ENCODE peak calls at places on chromosomes 7 and 10, in nine cellular contexts. S, V, U, Q, Y, B, R, K and X are unnamed samples. For H3K4me1, the result is how much of the 10 kb centered on the place peaks cover.

GRCh38 chr10:114881916-114882315 is 56.1 kb upstream of the TRUB1 start:
- ATAC-seq in V (no peak), R (no peak), U (no peak), Y (no peak), S (no peak), B (no peak), Q (no peak), K (no peak), X (no peak)

GRCh38 chr7:95317546-95317945 is 6.8 kb downstream of the PON1 start:
- ATAC-seq in V (no peak), B (no peak), R (no peak), S (no peak), U (no peak), K (no peak), Q (no peak), Y (no peak), X (no peak)

GRCh38 chr7:134553976-134554375 is 5.1 kb downstream of the AKR1B15 start:
- ATAC-seq in V (peak), S (no peak), B (no peak), R (no peak), Q (no peak), Y (no peak), U (no peak), K (no peak), X (no peak)

GRCh38 chr7:80088705-80089104 is 45.9 kb upstream of the GNAI1 start:
- ATAC-seq in S (no peak), K (no peak), U (no peak), Q (peak), B (peak), Y (no peak), R (no peak), V (no peak), X (no peak)

GRCh38 chr10:90226526-90226925 is 525.1 kb downstream of the KIF20B start:
- ATAC-seq in V (no peak), Q (no peak), U (no peak), B (no peak), R (no peak), S (no peak), K (no peak), Y (no peak), X (no peak)

GRCh38 chr7:66638309-66639099 is 9.8 kb downstream of the KCTD7 start:
- ATAC-seq in Q (no peak), R (no peak), Y (no peak), B (no peak), S (no peak), V (no peak), K (no peak), U (no peak), X (no peak)

GRCh38 chr10:99676435-99676834 is 17.1 kb downstream of the ENTPD7 start:
- ATAC-seq in U (no peak), R (no peak), B (peak), Q (no peak), Y (no peak), V (no peak), K (no peak), S (no peak), X (no peak)

GRCh38 chr10:124587811-124588211 is 126.2 kb downstream of the LHPP start:
- ATAC-seq in S (no peak), Q (no peak), V (no peak), U (no peak), Y (no peak), K (no peak), B (no peak), R (no peak), X (no peak)

GRCh38 chr10:129532838-129533237 is 65.8 kb downstream of the MGMT start:
- ATAC-seq in S (no peak), K (no peak), B (no peak), Q (no peak), Y (peak), V (no peak), U (no peak), R (peak), X (peak)

GRCh38 chr7:113891828-113892227 is 27.0 kb downstream of the PPP1R3A start:
- ATAC-seq in S (no peak), V (no peak), U (no peak), R (peak), Q (no peak), B (no peak), K (no peak), Y (no peak), X (peak)

GRCh38 chr10:50579491-50580259 is 44.1 kb downstream of the SGMS1 start:
- ATAC-seq in B (peak), R (no peak), U (no peak), Y (no peak), Q (peak), V (no peak), K (no peak), S (peak), X (no peak)

GRCh38 chr7:91264083-91264923 is at the start of gene FZD1:
- ATAC-seq in B (peak), Q (peak), V (peak), Y (peak), R (peak), K (no peak), S (peak), U (peak), X (peak)

GRCh38 chr7:51111256-51111655 is 205.4 kb downstream of the COBL start:
- ATAC-seq in Y (no peak), U (no peak), K (no peak), Q (no peak), B (no peak), V (no peak), S (no peak), R (no peak), X (no peak)

GRCh38 chr10:117165557-117166419 is 27.7 kb upstream of the VAX1 start:
- ATAC-seq in Y (peak), Q (peak), K (no peak), B (peak), R (peak), U (peak), S (peak), V (no peak), X (no peak)

GRCh38 chr10:78457804-78458483 is 424.3 kb downstream of the RPS24 start:
- ATAC-seq in U (peak), R (no peak), V (no peak), Q (no peak), B (no peak), Y (no peak), S (peak), K (no peak), X (no peak)

GRCh38 chr10:8473205-8473604 is 418.7 kb downstream of the GATA3 start:
- ATAC-seq in B (no peak), Y (no peak), U (no peak), Q (no peak), V (no peak), S (no peak), R (no peak), K (peak), X (no peak)

GRCh38 chr10:132243646-132244045 is 56.9 kb downstream of the DPYSL4 start:
- ATAC-seq in B (no peak), V (no peak), Q (no peak), R (no peak), S (no peak), U (no peak), Y (no peak), K (no peak), X (no peak)

GRCh38 chr7:6621195-6622128 is 6.1 kb downstream of the ZNF853 start:
- ATAC-seq in K (no peak), U (no peak), S (no peak), Q (no peak), R (no peak), V (no peak), B (no peak), Y (no peak), X (no peak)

GRCh38 chr7:45055594-45056219 is 33.1 kb downstream of the NACAD start:
- ATAC-seq in S (no peak), R (no peak), V (no peak), Q (no peak), K (no peak), Y (no peak), B (no peak), U (no peak), X (no peak)

GRCh38 chr10:122044045-122044661 is 55.2 kb downstream of the TACC2 start:
- ATAC-seq in K (no peak), U (peak), S (peak), V (no peak), Y (no peak), B (peak), R (peak), Q (no peak), X (peak)

GRCh38 chr7:7783001-7783400 is 64.6 kb upstream of the RPA3 start:
- ATAC-seq in V (no peak), Y (no peak), S (no peak), Q (no peak), K (no peak), B (no peak), R (no peak), U (no peak), X (no peak)

GRCh38 chr7:7785349-7785973 is 67.1 kb upstream of the RPA3 start:
- ATAC-seq in R (no peak), Y (no peak), K (no peak), V (no peak), S (no peak), B (no peak), Q (no peak), U (no peak), X (no peak)

GRCh38 chr7:7779888-7780287 is 61.5 kb upstream of the RPA3 start:
- ATAC-seq in B (no peak), K (no peak), R (no peak), U (peak), Q (no peak), S (peak), Y (no peak), V (peak), X (no peak)
- H3K4me1 ChIP-seq in B (under half), K (under half), R (under half), U (under half), Q (under half), S (under half), Y (under half), V (under half), X (under half)

GRCh38 chr10:47400251-47400650 is 16.2 kb upstream of the ZNF488 start:
- ATAC-seq in Y (no peak), K (no peak), V (no peak), S (no peak), U (no peak), R (no peak), Q (no peak), B (no peak), X (no peak)

GRCh38 chr10:47402681-47403301 is 18.7 kb upstream of the ZNF488 start:
- ATAC-seq in V (no peak), Y (peak), Q (peak), S (peak), R (peak), K (no peak), U (peak), B (peak), X (peak)

GRCh38 chr10:47401210-47401609 is 17.1 kb upstream of the ZNF488 start:
- ATAC-seq in B (no peak), R (no peak), V (no peak), Q (no peak), U (no peak), K (no peak), Y (no peak), S (no peak), X (no peak)

GRCh38 chr10:47401874-47402645 is 18.0 kb upstream of the ZNF488 start:
- ATAC-seq in K (no peak), S (no peak), Q (no peak), Y (no peak), V (no peak), R (no peak), B (no peak), U (no peak), X (no peak)

GRCh38 chr10:47400786-47401185 is 16.7 kb upstream of the ZNF488 start:
- ATAC-seq in Y (no peak), S (no peak), V (no peak), K (no peak), U (no peak), B (no peak), Q (no peak), R (no peak), X (no peak)
- H3K27ac ChIP-seq in Y (no peak), S (no peak), V (no peak), K (no peak), U (peak), B (no peak), Q (no peak), R (no peak), X (no peak)

DNA sequence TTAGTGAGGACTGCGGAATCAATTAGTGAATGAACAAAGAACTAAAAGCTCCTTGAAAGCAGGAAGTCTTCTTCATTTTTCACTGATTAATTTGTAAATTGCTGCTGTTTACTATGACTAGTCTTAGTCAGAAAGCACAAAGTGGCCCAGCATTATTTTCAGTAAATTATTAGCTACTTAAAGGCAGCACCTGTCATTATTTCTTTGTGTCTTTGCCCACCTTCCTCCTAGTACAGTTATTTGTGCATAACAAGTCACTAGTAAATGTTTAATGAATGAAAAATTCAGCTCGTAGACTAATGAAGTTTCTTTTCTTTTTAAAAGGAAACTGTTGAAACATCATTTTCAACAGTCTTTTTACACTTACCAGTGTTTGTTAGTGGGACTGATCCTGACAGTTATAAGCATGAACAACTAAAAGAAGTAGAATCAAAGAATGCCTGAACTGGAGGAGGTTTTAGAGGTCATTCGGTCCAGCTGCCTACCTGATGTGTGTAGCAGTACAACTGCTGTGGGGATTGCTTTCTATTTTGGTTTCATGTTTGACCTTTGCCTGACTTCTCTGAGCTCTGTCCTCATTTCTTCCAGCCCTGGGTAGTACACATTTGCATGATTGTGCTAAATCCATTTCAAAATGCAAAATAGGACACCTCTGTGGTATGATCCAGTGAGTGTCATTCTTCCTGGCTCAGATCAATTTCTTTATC is 140.0 kb upstream of the PHYHIPL start:
- ATAC-seq in V (peak), Y (no peak), K (no peak), B (no peak), R (peak), Q (no peak), U (no peak), S (no peak), X (no peak)
- H3K4me3 ChIP-seq in V (peak), Y (no peak), K (no peak), B (no peak), R (no peak), Q (no peak), U (no peak), S (no peak), X (no peak)

DNA sequence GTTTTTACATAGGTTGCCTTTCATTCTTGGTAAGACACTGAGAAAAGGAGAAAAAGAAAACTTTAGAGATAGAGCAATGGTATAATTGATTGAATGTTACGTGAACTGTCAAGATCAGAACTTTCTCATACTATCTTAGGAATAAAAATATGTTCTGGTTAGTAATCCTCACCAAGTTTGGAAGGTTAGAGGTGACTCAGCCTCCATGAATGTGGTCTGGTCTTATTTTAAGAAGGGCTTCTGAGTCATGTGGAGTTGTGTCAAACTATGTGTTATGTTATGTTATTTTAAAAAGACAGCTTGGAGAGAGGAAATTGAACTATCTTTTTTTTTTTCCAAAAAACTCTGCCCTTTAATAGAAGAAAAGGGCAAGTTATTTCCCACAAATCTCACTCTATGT is 458.6 kb upstream of the KLF6 start:
- ATAC-seq in U (peak), R (peak), K (no peak), Y (peak), V (no peak), Q (no peak), S (peak), B (peak), X (peak)
- H3K4me1 ChIP-seq in U (under half), R (under half), K (under half), Y (under half), V (under half), Q (under half), S (under half), B (under half), X (half or more)

DNA sequence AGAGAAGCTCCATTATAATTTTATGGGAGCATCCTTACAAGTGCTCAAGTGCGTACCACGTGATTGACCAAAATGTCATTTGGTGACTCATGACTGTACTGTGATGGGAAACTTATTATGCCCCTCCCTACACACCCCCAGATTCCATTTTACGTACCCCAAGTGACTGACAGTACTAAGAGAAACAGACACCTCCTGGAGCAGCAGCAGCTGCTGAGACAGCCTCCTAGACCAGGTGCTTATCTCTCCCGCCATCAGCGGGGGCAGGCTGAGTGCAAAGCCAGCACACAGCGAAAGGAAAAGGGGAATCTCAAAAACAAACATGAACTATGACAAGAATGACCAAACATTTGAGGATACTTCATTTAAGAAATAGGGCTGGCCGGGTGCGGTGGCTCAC is 4.2 kb upstream of the ADAM12 start:
- ATAC-seq in S (no peak), Y (no peak), B (no peak), R (no peak), U (no peak), Q (no peak), V (no peak), K (no peak), X (no peak)
- H3K27ac ChIP-seq in S (no peak), Y (no peak), B (no peak), R (no peak), U (no peak), Q (no peak), V (no peak), K (no peak), X (no peak)

GRCh38 chr7:112510032-112510742 is 29.4 kb downstream of the LSMEM1 start:
- ATAC-seq in U (no peak), B (peak), S (peak), Q (peak), Y (peak), K (no peak), R (peak), V (peak), X (peak)
- H3K4me3 ChIP-seq in U (no peak), B (no peak), S (no peak), Q (no peak), Y (no peak), K (no peak), R (no peak), V (no peak), X (no peak)

GRCh38 chr10:44306147-44306710 is 78.7 kb downstream of the CXCL12 start:
- ATAC-seq in R (no peak), S (no peak), Q (no peak), B (no peak), Y (no peak), U (no peak), V (no peak), K (no peak), X (no peak)

GRCh38 chr10:44306762-44307161 is 78.1 kb downstream of the CXCL12 start:
- ATAC-seq in R (no peak), Y (no peak), V (peak), Q (no peak), S (no peak), B (no peak), U (no peak), K (no peak), X (no peak)

GRCh38 chr10:44309939-44310761 is 74.7 kb downstream of the CXCL12 start:
- ATAC-seq in K (peak), U (no peak), V (no peak), B (no peak), Q (no peak), R (no peak), Y (no peak), S (no peak), X (no peak)

GRCh38 chr10:44308935-44309334 is 76.0 kb downstream of the CXCL12 start:
- ATAC-seq in S (no peak), Q (no peak), Y (no peak), B (no peak), U (no peak), R (no peak), K (no peak), V (no peak), X (no peak)

GRCh38 chr10:44307691-44308090 is 77.2 kb downstream of the CXCL12 start:
- ATAC-seq in R (no peak), V (peak), Y (no peak), Q (no peak), B (no peak), U (no peak), S (no peak), K (no peak), X (no peak)
- H3K4me1 ChIP-seq in R (under half), V (under half), Y (under half), Q (under half), B (under half), U (under half), S (under half), K (under half), X (under half)